ENCODE peak calls at places on chromosomes 7 and 10, in nine cellular contexts. J is WTC11; D is mucosa of gallbladder; Q is stimulated activated CD8-positive, alpha-beta memory T cell treated with anti-CD3 and anti-CD28 coated beads, Interleukin-7, amount 100 ng/mL, for 48 hours; B is aorta; N is activated effector memory CD4-positive, alpha-beta T cell treated with Interleukin-2 at 50 U/mL for 16 hours; V is amygdala; T is HT-29; C is posterior cingulate gyrus. P is an unnamed sample.
A peak's percentile ranks its signal among the peaks of the same experiment; 100 is the strongest.

GRCh38 chr10:77601488-77601887 is 36.1 kb downstream of the KCNMA1 start:
- DNase-seq in V (no peak), J (no peak), B (no peak), Q (no peak), D (no peak), C (no peak), N (no peak), T (no peak), P (no peak)

GRCh38 chr10:79404231-79404609 is 41.2 kb downstream of the ZCCHC24 start:
- DNase-seq in N (no peak), T (no peak), B (peak; percentile 84), J (peak; percentile 40), C (no peak), D (peak; percentile 45), V (no peak), Q (no peak), P (peak; percentile 61)

GRCh38 chr10:91593366-91593765 is 39.5 kb downstream of the PPP1R3C start:
- DNase-seq in J (no peak), V (no peak), C (no peak), B (no peak), T (no peak), Q (no peak), N (no peak), D (no peak), P (no peak)

GRCh38 chr10:74932648-74933047 is 106.2 kb downstream of the KAT6B start:
- DNase-seq in C (peak; percentile 54), Q (no peak), B (peak; percentile 81), D (no peak), T (no peak), N (no peak), J (no peak), V (peak; percentile 11), P (no peak)

GRCh38 chr7:44761207-44762161 is 12.8 kb downstream of the ZMIZ2 start:
- DNase-seq in C (no peak), N (no peak), Q (no peak), D (peak; percentile 34), V (no peak), J (no peak), B (peak; percentile 80), T (peak; percentile 90), P (no peak)

GRCh38 chr10:103557455-103557854 is 64.0 kb downstream of the NEURL1 start:
- DNase-seq in D (no peak), Q (no peak), B (no peak), T (no peak), N (no peak), C (no peak), V (no peak), J (no peak), P (no peak)

GRCh38 chr7:157474685-157475084 is 137.9 kb downstream of the DNAJB6 start:
- DNase-seq in N (no peak), Q (no peak), V (no peak), D (peak; percentile 10), T (peak; percentile 79), B (peak; percentile 66), C (no peak), J (peak; percentile 84), P (peak; percentile 18)

GRCh38 chr7:105913947-105914346 is 37.5 kb upstream of the ATXN7L1 start:
- DNase-seq in B (no peak), D (no peak), J (no peak), T (no peak), C (no peak), Q (no peak), V (no peak), N (no peak), P (no peak)

GRCh38 chr10:78545756-78546155 is 512.1 kb downstream of the RPS24 start:
- DNase-seq in B (no peak), C (no peak), D (no peak), V (no peak), J (no peak), Q (no peak), T (no peak), N (no peak), P (no peak)

GRCh38 chr7:106332186-106332585 is 47.4 kb upstream of the NAMPT start:
- DNase-seq in Q (no peak), D (no peak), J (no peak), V (no peak), C (no peak), B (no peak), N (no peak), T (no peak), P (no peak)

GRCh38 chr7:80548790-80549530 is 37.1 kb upstream of the GNAT3 start:
- DNase-seq in V (no peak), B (no peak), T (no peak), D (no peak), N (no peak), C (no peak), J (no peak), Q (no peak), P (no peak)

GRCh38 chr10:110162749-110163148 is 44.7 kb upstream of the MXI1 start:
- DNase-seq in T (peak; percentile 32), D (no peak), Q (no peak), V (no peak), N (no peak), B (no peak), J (no peak), C (no peak), P (no peak)

GRCh38 chr10:235921-236320 is 100.7 kb downstream of the ZMYND11 start:
- DNase-seq in J (no peak), Q (no peak), T (no peak), N (no peak), C (no peak), D (no peak), B (no peak), V (no peak), P (no peak)

GRCh38 chr7:27750336-27750735 is 10.4 kb downstream of the TAX1BP1 start:
- DNase-seq in T (no peak), B (no peak), D (no peak), J (no peak), V (no peak), N (no peak), C (no peak), Q (no peak), P (no peak)

GRCh38 chr7:13829914-13830603 is 159.4 kb downstream of the ETV1 start:
- DNase-seq in N (no peak), V (no peak), D (no peak), C (no peak), T (peak; percentile 33), Q (no peak), B (no peak), J (no peak), P (peak; percentile 39)

P was measured in EL.